ENCODE peak calls at places on chromosome 11, in five cellular contexts. L is nephron progenitor cell; P is psoas muscle; R is AG08395; K is stimulated activated CD4-positive, alpha-beta T cell treated with anti-CD3 and anti-CD28 coated beads, TNF-alpha, amount 100 ng/mL, for 48 hours. Y is an unnamed sample.

GRCh38 chr11:100515087-100515486 is 172.0 kb upstream of the ARHGAP42 start:
- DNase-seq in K (no peak), R (no peak), L (no peak), P (no peak), Y (no peak)

GRCh38 chr11:16169541-16169940 is 186.8 kb downstream of the SOX6 start:
- DNase-seq in R (peak; percentile 3), L (no peak), K (no peak), P (no peak), Y (no peak)

GRCh38 chr11:58513747-58514367 is 6.0 kb upstream of the OR5B21 start:
- DNase-seq in P (peak; percentile 46), L (peak; percentile 47), R (peak; percentile 75), K (no peak), Y (no peak)

GRCh38 chr11:122720482-122720881 is 65.0 kb downstream of the UBASH3B start:
- DNase-seq in R (no peak), L (no peak), P (no peak), K (no peak), Y (no peak)

GRCh38 chr11:72896431-72896830 is 82.2 kb downstream of the ATG16L2 start:
- DNase-seq in L (no peak), R (no peak), K (no peak), P (no peak), Y (no peak)

GRCh38 chr11:128891410-128891861 is 280 bp downstream of the KCNJ5 start:
- DNase-seq in L (peak; percentile 20), K (no peak), P (no peak), R (no peak), Y (no peak)

GRCh38 chr11:18416459-18416858 is 4.3 kb downstream of the LDHC start:
- DNase-seq in K (no peak), L (no peak), P (no peak), R (no peak), Y (no peak)

GRCh38 chr11:60769273-60769672 is 12.6 kb downstream of the MS4A15 start:
- DNase-seq in P (no peak), R (no peak), K (no peak), L (no peak), Y (no peak)

GRCh38 chr11:24171869-24172268 is 325.0 kb upstream of the LUZP2 start:
- DNase-seq in K (no peak), L (no peak), P (no peak), R (no peak), Y (no peak)

GRCh38 chr11:22626573-22627239 is 1.1 kb upstream of the FANCF start:
- DNase-seq in L (no peak), K (no peak), P (no peak), R (no peak), Y (no peak)